ENCODE peak calls at places on chromosomes 4 and X, in six cellular contexts. K is IMR-90, F is cardiac muscle cell, W is brain microvascular endothelial cell, E is tibial nerve, O is prostate gland. M is an unnamed sample.

GRCh38 chr4:38237139-38237538 is 276.9 kb downstream of the PTTG2 start:
- DNase-seq in K (peak; percentile 55), F (no peak), W (peak; percentile 21), E (no peak), O (no peak), M (peak; percentile 9)

GRCh38 chr4:86129546-86129945 is 230.3 kb downstream of the MAPK10 start:
- DNase-seq in K (no peak), F (no peak), W (no peak), E (no peak), O (no peak), M (no peak)

GRCh38 chr4:122798101-122798500 is 28.5 kb upstream of the FGF2 start:
- DNase-seq in K (peak; percentile 94), F (no peak), W (peak; percentile 92), E (peak; percentile 26), O (peak; percentile 57), M (peak; percentile 97)

GRCh38 chr4:70533211-70533610 is 14.8 kb downstream of the AMTN start:
- DNase-seq in K (no peak), F (no peak), W (no peak), E (no peak), O (no peak), M (no peak)

GRCh38 chrX:22365460-22365859 is 92.7 kb downstream of the CBLL2 start:
- DNase-seq in K (peak; percentile 91), F (no peak), W (peak; percentile 80), E (no peak), O (no peak), M (no peak)

GRCh38 chr4:83308672-83309071 is 24.1 kb upstream of the COQ2 start:
- DNase-seq in K (no peak), F (peak; percentile 38), W (no peak), E (no peak), O (no peak), M (no peak)

GRCh38 chr4:186900232-186900900 is 176.7 kb upstream of the FAT1 start:
- DNase-seq in K (peak; percentile 87), F (no peak), W (peak; percentile 93), E (no peak), O (no peak), M (peak; percentile 51)

GRCh38 chr4:743463-744211 is 38.0 kb downstream of the PCGF3 start:
- DNase-seq in K (peak; percentile 35), F (no peak), W (no peak), E (no peak), O (no peak), M (no peak)

GRCh38 chr4:2387829-2388228 is 30.6 kb downstream of the ZFYVE28 start:
- DNase-seq in K (no peak), F (no peak), W (no peak), E (no peak), O (no peak), M (no peak)

GRCh38 chr4:119284876-119285611 is 36.9 kb downstream of the FABP2 start:
- DNase-seq in K (peak; percentile 34), F (no peak), W (no peak), E (no peak), O (no peak), M (no peak)
- TF ChIP-seq CTCF in K (no peak), F (no peak), W (no peak), E (no peak), O (no peak), M (no peak)

GRCh38 chr4:128604840-128605239 is 204.7 kb upstream of the JADE1 start:
- DNase-seq in K (peak; percentile 47), F (no peak), W (no peak), E (no peak), O (no peak), M (no peak)
- H3K4me3 ChIP-seq in K (no peak overlapping the region), F (no peak overlapping the region), W (no peak overlapping the region), E (no peak overlapping the region), O (no peak overlapping the region), M (no peak overlapping the region)

GRCh38 chrX:54639346-54640102 is 109.5 kb downstream of the GNL3L start:
- DNase-seq in K (peak; percentile 96), F (peak; percentile 94), W (peak; percentile 93), E (peak; percentile 92), O (peak; percentile 89), M (peak; percentile 89)
- TF ChIP-seq CTCF in K (peak; percentile 68), F (peak; percentile 62), W (peak; percentile 78), E (peak; percentile 56), O (peak; percentile 68), M (peak; percentile 76)

DNA sequence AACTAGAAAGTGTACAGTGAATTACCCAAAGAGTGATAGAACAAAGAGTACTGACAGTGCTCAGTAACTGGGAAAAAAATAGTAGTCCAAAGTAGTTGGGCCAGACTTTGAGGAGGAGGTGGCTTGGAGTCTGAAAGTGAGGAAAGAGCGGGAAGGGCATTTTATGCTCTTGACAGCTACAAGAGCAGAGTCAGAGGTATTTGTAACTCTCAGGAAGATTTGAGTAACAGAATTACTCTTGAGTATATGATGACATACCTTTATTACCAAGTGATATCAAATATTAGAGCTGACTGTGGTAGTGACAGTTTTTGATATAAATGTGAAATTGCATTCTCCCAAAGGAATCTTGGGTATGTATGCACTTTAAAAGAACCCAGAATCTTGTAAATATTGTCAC is 2.2 kb downstream of the SLAIN2 start:
- DNase-seq in K (peak; percentile 22), F (peak; percentile 12), W (no peak), E (no peak), O (no peak), M (no peak)
- H3K4me3 ChIP-seq in K (peak overlapping the region; percentile 90), F (peak overlapping the region; percentile 94), W (peak overlapping the region; percentile 93), E (no peak overlapping the region), O (peak overlapping the region; percentile 81), M (peak overlapping the region; percentile 66)

M was measured in BJ.